ENCODE peak calls at places on chromosomes 1 and 21, in four cellular contexts. K is WTC11, Z is K562, R is HepG2. F is an unnamed sample.

GRCh38 chr1:152110365-152110859 is 4.8 kb downstream of the TCHH start:
- DNase-seq in K (peak; percentile 37), Z (no peak), R (no peak), F (no peak)

GRCh38 chr1:15418811-15419515 is 9.3 kb downstream of the EFHD2 start:
- DNase-seq in K (no peak), Z (no peak), R (no peak), F (no peak)

GRCh38 chr1:244964112-244964971 is 100.0 kb upstream of the HNRNPU start:
- DNase-seq in K (no peak), Z (peak; percentile 30), R (peak; percentile 34), F (no peak)

GRCh38 chr1:77624102-77624501 is 58.4 kb downstream of the ZZZ3 start:
- DNase-seq in K (no peak), Z (no peak), R (peak; percentile 56), F (no peak)

GRCh38 chr21:15001773-15002647 is 62.8 kb downstream of the NRIP1 start:
- DNase-seq in K (no peak), Z (no peak), R (no peak), F (peak; percentile 7)

GRCh38 chr1:63935148-63935547 is 161.3 kb downstream of the ROR1 start:
- DNase-seq in K (no peak), Z (no peak), R (no peak), F (no peak)

GRCh38 chr1:108154323-108154722 is 45.8 kb downstream of the SLC25A24 start:
- DNase-seq in K (no peak), Z (no peak), R (no peak), F (no peak)

GRCh38 chr1:8448906-8449661 is 131.2 kb downstream of the SLC45A1 start:
- DNase-seq in K (no peak), Z (no peak), R (no peak), F (no peak)

GRCh38 chr1:204577794-204578478 is 61.7 kb downstream of the MDM4 start:
- DNase-seq in K (no peak), Z (no peak), R (no peak), F (no peak)
- TF ChIP-seq CBFB in K (no peak), Z (no peak), R (no peak), F (no peak)

GRCh38 chr1:3306583-3307285 is 147.7 kb upstream of the ARHGEF16 start:
- DNase-seq in K (no peak), Z (no peak), R (no peak), F (no peak)
- TF ChIP-seq CBFB in K (no peak), Z (no peak), R (no peak), F (no peak)

DNA sequence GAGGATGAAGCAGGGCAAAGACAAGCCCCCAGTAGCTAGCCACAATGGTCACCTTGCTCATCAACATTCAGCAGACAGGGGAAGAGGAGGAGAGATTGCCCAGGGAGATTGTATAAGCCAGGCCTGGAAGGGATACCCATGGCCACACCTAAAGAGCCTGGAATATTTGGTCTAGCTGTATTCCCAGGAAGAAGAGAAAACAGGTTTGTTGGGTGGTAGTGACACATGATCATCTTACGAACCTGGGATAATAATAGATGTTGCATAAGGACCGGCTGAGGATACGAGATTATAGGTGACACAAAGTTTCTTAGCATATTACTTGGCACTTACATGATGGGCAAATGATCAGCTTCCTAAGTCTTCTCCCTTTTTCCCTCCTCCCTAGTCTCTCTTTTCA is 95.9 kb downstream of the HHIPL2 start:
- DNase-seq in K (no peak), Z (no peak), R (no peak), F (no peak)
- TF ChIP-seq CBFB in K (no peak), Z (no peak), R (no peak), F (no peak)

GRCh38 chr1:17210176-17210575 is 5.2 kb downstream of the PADI1 start:
- DNase-seq in K (no peak), Z (no peak), R (no peak), F (no peak)

GRCh38 chr1:17212487-17213121 is 7.7 kb downstream of the PADI1 start:
- DNase-seq in K (no peak), Z (no peak), R (no peak), F (no peak)

GRCh38 chr1:17213433-17214148 is 8.7 kb downstream of the PADI1 start:
- DNase-seq in K (no peak), Z (no peak), R (no peak), F (no peak)

GRCh38 chr1:17211377-17211776 is 6.4 kb downstream of the PADI1 start:
- DNase-seq in K (no peak), Z (no peak), R (no peak), F (no peak)

GRCh38 chr1:17212009-17212408 is 7.1 kb downstream of the PADI1 start:
- DNase-seq in K (no peak), Z (no peak), R (no peak), F (no peak)
- TF ChIP-seq CBFB in K (no peak), Z (no peak), R (no peak), F (no peak)

DNA sequence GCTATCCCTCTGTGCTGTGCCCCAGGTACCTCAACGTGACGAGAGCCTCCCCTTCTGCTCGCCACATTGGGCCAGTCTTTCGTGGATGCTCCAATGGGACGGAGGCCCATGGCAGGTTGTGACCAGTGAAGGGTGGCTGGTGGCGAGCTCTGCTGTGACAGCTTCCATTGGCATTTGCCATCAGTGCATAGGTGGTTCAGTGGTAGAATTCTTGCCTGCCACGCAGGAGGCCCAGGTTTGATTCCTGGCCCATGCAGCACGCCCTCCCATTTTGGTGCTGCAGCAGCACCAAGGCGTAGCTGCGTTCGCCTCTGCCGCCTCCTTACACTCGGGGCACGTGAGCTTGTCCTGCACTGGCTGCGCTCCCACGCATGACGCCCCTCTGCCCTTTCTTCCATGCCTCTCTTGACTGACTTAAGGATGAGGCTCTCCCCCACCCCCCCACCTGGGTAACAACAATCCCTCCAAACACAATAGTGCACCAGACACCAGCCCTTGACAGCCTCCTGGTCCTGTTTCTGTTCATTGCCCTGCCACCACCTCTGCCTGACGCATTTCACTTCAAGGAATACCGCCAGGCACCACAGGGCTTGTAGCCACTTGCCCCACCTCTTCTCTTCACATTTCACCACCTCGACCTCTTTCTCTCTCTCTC is 24.7 kb upstream of the FCGR2A start:
- DNase-seq in K (no peak), Z (no peak), R (no peak), F (no peak)
- TF ChIP-seq CBFB in K (no peak), Z (no peak), R (no peak), F (no peak)

GRCh38 chr1:1039145-1039910 is 19.4 kb downstream of the AGRN start:
- DNase-seq in K (no peak), Z (no peak), R (no peak), F (no peak)
- TF ChIP-seq CBFB in K (no peak), Z (no peak), R (no peak), F (no peak)

GRCh38 chr21:36466061-36466511 is 13.8 kb downstream of the CLDN14 start:
- DNase-seq in K (no peak), Z (no peak), R (no peak), F (no peak)

GRCh38 chr21:36472377-36472776 is 7.5 kb downstream of the CLDN14 start:
- DNase-seq in K (no peak), Z (no peak), R (no peak), F (no peak)

GRCh38 chr21:36473203-36473602 is 6.7 kb downstream of the CLDN14 start:
- DNase-seq in K (no peak), Z (no peak), R (no peak), F (no peak)

GRCh38 chr21:36471254-36471723 is 8.6 kb downstream of the CLDN14 start:
- DNase-seq in K (no peak), Z (no peak), R (peak; percentile 40), F (peak; percentile 50)

GRCh38 chr21:36470294-36470693 is 9.6 kb downstream of the CLDN14 start:
- DNase-seq in K (peak; percentile 36), Z (no peak), R (no peak), F (no peak)
- TF ChIP-seq CBFB in K (no peak), Z (no peak), R (no peak), F (no peak)

DNA sequence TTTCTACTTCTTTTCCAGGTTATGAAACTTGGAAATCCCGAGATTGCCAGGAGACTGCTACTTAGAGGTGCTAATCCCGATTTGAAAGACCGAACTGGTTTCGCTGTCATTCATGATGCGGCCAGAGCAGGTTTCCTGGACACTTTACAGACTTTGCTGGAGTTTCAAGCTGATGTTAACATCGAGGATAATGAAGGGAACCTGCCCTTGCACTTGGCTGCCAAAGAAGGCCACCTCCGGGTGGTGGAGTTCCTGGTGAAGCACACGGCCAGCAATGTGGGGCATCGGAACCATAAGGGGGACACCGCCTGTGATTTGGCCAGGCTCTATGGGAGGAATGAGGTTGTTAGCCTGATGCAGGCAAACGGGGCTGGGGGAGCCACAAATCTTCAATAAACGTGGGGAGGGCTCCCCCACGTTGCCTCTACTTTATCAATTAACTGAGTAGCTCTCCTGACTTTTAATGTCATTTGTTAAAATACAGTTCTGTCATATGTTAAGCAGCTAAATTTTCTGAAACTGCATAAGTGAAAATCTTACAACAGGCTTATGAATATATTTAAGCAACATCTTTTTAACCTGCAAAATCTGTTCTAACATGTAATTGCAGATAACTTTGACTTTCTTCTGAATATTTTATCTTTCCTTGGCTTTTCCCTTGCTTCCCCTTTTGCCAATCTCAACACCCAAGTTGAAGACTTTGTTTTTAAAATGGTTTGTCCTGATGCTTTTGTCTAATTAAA is 4.0 kb downstream of the CDKN2C start:
- DNase-seq in K (peak; percentile 24), Z (peak; percentile 65), R (no peak), F (no peak)
- TF ChIP-seq CBFB in K (no peak), Z (no peak), R (no peak), F (no peak)

GRCh38 chr1:188432427-188432826 is 1603.7 kb downstream of the PLA2G4A start:
- DNase-seq in K (no peak), Z (no peak), R (no peak), F (no peak)

GRCh38 chr1:188429385-188429784 is 1600.6 kb downstream of the PLA2G4A start:
- DNase-seq in K (no peak), Z (no peak), R (no peak), F (no peak)

GRCh38 chr1:188433428-188433827 is 1604.7 kb downstream of the PLA2G4A start:
- DNase-seq in K (no peak), Z (no peak), R (no peak), F (no peak)
- TF ChIP-seq CBFB in K (no peak), Z (no peak), R (no peak), F (no peak)

GRCh38 chr1:182283746-182284544 is 107.6 kb downstream of the GLUL start:
- DNase-seq in K (no peak), Z (no peak), R (no peak), F (no peak)

GRCh38 chr1:182288749-182289604 is 102.6 kb downstream of the GLUL start:
- DNase-seq in K (no peak), Z (no peak), R (peak; percentile 93), F (no peak)

GRCh38 chr1:182291584-182292192 is 99.9 kb downstream of the GLUL start:
- DNase-seq in K (no peak), Z (no peak), R (peak; percentile 87), F (no peak)

GRCh38 chr1:182281541-182281940 is 110.0 kb downstream of the GLUL start:
- DNase-seq in K (no peak), Z (no peak), R (no peak), F (no peak)

GRCh38 chr1:182286761-182287160 is 104.8 kb downstream of the GLUL start:
- DNase-seq in K (no peak), Z (no peak), R (no peak), F (no peak)
- TF ChIP-seq CBFB in K (no peak), Z (no peak), R (no peak), F (no peak)